ENCODE peak calls at places on chromosomes 1 and 21, in four cellular contexts. I is aorta, J is pancreas, F is dorsolateral prefrontal cortex. V is an unnamed sample.

GRCh38 chr1:13605159-13605558 is 21.5 kb downstream of the PDPN start:
- DNase-seq in I (peak), J (no peak), F (no peak), V (no peak)

GRCh38 chr21:42734323-42734971 is 81.0 kb downstream of the PDE9A start:
- DNase-seq in I (no peak), J (no peak), F (peak), V (no peak)

GRCh38 chr1:33880298-33880697 is 16.4 kb downstream of the HMGB4 start:
- DNase-seq in I (no peak), J (no peak), F (no peak), V (no peak)

GRCh38 chr1:95309031-95309459 is 75.0 kb downstream of the RWDD3 start:
- DNase-seq in I (no peak), J (no peak), F (no peak), V (no peak)

GRCh38 chr1:225949041-225949440 is 8.0 kb upstream of the LEFTY2 start:
- DNase-seq in I (peak), J (no peak), F (no peak), V (no peak)

GRCh38 chr1:223479718-223480425 is 86.7 kb downstream of the CCDC185 start:
- DNase-seq in I (no peak), J (no peak), F (no peak), V (no peak)

GRCh38 chr1:241990040-241990439 is 8.9 kb downstream of the MAP1LC3C start:
- DNase-seq in I (peak), J (peak), F (peak), V (peak)

GRCh38 chr1:119653135-119653838 is 5.2 kb upstream of the ZNF697 start:
- DNase-seq in I (no peak), J (no peak), F (no peak), V (no peak)

GRCh38 chr1:119228318-119228717 is 87.9 kb upstream of the WARS2 start:
- DNase-seq in I (no peak), J (no peak), F (no peak), V (no peak)

GRCh38 chr1:111739984-111740765 is 980 bp upstream of the INKA2 start:
- DNase-seq in I (peak), J (peak), F (peak), V (peak)

GRCh38 chr1:110457206-110457605 is 6.3 kb downstream of the PROK1 start:
- DNase-seq in I (peak), J (no peak), F (no peak), V (peak)

GRCh38 chr1:207920481-207921050 is 9.6 kb upstream of the CD34 start:
- DNase-seq in I (no peak), J (no peak), F (no peak), V (no peak)

GRCh38 chr21:35529141-35529863 is 480.2 kb upstream of the RUNX1 start:
- DNase-seq in I (no peak), J (no peak), F (no peak), V (no peak)

GRCh38 chr1:239184581-239185244 is 201.7 kb upstream of the CHRM3 start:
- DNase-seq in I (no peak), J (no peak), F (no peak), V (no peak)

GRCh38 chr1:205172729-205173366 is 38.7 kb downstream of the DSTYK start:
- DNase-seq in I (no peak), J (no peak), F (no peak), V (no peak)

GRCh38 chr1:21312407-21312992 is 22.2 kb upstream of the ECE1 start:
- DNase-seq in I (no peak), J (no peak), F (no peak), V (no peak)

GRCh38 chr1:160997323-160998038 is 23.5 kb downstream of the F11R start:
- DNase-seq in I (no peak), J (peak), F (peak), V (peak)

GRCh38 chr1:160993544-160993943 is 27.4 kb downstream of the F11R start:
- DNase-seq in I (no peak), J (no peak), F (no peak), V (no peak)

GRCh38 chr1:161001068-161001467 is 19.9 kb downstream of the F11R start:
- DNase-seq in I (no peak), J (no peak), F (no peak), V (no peak)

GRCh38 chr1:160999376-160999775 is 21.6 kb downstream of the F11R start:
- DNase-seq in I (no peak), J (no peak), F (no peak), V (no peak)

DNA sequence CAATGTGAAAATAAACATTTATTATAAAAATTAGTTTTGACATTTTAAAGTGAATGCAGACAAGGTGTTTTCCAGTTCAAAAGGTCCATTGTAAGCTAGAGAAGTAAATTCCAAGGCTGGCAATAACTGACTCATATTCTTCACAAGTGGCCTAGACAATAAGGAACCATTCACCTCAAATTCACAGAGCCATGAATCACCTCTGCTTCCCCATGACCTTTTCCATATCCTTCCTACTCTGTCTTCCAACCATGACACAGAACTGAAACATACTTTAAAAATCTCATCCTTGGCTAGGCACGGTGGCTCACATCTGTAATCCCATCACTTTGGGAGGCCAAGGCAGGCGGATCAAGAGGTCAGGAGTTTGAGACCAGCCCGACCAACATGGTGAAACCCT is 24.8 kb downstream of the F11R start:
- DNase-seq in I (no peak), J (no peak), F (no peak), V (no peak)
- H3K27ac ChIP-seq in I (no peak), J (no peak), F (no peak), V (no peak)

DNA sequence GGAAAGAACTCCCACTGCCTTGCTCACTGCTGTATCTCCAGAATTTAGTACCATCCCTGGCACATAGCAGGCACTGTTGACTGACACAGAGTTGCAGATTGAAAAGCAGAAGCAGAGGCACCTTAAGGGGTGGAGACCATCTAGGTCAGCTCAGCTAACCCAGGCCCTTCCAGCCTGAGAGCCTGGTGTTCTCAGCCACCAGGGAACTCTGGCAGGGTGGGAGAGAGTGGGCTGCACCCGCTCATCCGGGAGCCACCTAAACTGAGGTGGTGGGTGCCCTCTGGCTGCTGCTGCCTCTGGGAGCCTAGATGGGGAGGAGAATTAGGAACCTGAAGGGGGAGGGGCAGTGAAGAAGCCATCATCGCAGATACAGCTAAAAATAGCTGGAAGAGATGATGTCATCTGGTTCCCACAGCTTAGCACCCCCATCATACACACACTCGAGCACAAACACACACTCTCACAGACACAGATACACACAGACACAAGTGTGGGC is 1.5 kb upstream of the TSPAN1 start:
- DNase-seq in I (peak), J (peak), F (peak), V (no peak)
- H3K27ac ChIP-seq in I (no peak), J (no peak), F (peak), V (peak)

GRCh38 chr1:81834921-81835698 is 34.4 kb downstream of the ADGRL2 start:
- DNase-seq in I (no peak), J (no peak), F (no peak), V (no peak)
- H3K27ac ChIP-seq in I (peak), J (no peak), F (no peak), V (no peak)

GRCh38 chr1:203410117-203410900 is 59.4 kb upstream of the FMOD start:
- DNase-seq in I (no peak), J (no peak), F (no peak), V (no peak)
- H3K27ac ChIP-seq in I (peak), J (no peak), F (peak), V (no peak)

DNA sequence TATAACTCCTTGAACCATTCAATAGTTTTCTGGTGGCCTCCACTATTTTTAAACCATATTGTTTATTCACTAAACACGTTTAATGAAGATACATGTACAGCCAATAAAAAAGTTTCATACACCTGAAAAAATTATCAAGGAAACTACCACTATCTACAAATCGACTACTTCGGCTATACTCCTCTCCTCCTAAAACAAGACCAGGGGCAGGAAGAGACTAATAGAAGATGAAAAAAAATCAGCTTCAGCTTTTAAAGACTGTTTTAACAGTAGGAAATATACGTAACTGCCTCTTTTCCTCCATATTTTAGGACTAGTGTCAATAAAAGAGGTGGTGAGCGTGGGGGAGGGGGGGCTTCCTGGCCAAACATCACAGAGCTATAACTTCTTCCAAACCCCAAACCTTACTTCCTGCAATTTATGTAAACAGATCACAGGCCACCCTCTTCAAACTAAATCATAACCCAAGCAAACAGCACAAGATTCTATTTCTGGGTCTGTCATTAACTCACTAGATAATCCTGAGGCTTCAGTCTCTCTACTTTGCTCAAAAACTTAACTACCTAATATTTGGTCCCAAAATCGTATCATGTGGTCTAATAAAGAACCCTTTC is 15.1 kb downstream of the FOXJ3 start:
- DNase-seq in I (no peak), J (no peak), F (no peak), V (no peak)
- H3K27ac ChIP-seq in I (no peak), J (no peak), F (peak), V (no peak)

DNA sequence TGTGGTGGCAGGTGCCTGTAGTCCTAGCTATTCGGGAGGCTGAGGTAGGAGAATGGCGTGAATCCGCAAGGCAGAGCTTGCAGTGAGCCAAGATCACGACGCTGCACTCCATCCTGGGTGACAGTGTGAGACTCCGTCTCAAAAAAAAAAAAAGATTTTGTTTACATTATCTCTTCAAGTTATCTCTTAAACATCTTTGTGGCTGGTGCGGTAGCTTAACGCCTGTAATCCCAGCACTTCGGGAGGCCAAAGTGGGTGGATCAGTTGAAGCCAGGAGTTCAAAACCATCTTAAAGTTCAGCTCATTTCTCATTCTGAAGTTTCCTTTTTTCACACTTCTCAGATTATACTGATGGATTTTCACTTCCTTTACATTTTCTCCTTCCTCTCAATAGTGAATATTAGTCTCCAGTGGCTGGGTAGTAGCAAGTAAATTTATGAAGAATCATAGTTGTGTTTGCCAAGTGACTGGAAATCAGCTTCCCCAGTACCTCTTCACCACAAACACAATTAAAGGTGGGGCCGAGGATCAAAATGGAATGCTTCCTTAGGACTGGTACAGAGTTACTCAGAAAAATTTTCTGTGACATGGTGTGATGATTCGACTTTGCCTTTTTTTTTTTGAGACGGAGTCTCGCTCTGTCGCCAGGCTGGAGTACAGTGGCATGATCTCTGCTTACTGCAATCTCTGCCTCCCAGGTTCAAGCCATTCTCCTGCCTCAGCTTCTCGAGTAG is 13.8 kb downstream of the PIP5K1A start:
- DNase-seq in I (no peak), J (no peak), F (no peak), V (no peak)
- H3K27ac ChIP-seq in I (no peak), J (no peak), F (no peak), V (no peak)

GRCh38 chr1:169708633-169709032 is 2.8 kb downstream of the SELL start:
- DNase-seq in I (no peak), J (no peak), F (no peak), V (no peak)

GRCh38 chr1:169707917-169708604 is 3.4 kb downstream of the SELL start:
- DNase-seq in I (no peak), J (no peak), F (no peak), V (no peak)

GRCh38 chr1:169712309-169712631 is 850 bp upstream of the SELL start:
- DNase-seq in I (no peak), J (no peak), F (no peak), V (no peak)

DNA sequence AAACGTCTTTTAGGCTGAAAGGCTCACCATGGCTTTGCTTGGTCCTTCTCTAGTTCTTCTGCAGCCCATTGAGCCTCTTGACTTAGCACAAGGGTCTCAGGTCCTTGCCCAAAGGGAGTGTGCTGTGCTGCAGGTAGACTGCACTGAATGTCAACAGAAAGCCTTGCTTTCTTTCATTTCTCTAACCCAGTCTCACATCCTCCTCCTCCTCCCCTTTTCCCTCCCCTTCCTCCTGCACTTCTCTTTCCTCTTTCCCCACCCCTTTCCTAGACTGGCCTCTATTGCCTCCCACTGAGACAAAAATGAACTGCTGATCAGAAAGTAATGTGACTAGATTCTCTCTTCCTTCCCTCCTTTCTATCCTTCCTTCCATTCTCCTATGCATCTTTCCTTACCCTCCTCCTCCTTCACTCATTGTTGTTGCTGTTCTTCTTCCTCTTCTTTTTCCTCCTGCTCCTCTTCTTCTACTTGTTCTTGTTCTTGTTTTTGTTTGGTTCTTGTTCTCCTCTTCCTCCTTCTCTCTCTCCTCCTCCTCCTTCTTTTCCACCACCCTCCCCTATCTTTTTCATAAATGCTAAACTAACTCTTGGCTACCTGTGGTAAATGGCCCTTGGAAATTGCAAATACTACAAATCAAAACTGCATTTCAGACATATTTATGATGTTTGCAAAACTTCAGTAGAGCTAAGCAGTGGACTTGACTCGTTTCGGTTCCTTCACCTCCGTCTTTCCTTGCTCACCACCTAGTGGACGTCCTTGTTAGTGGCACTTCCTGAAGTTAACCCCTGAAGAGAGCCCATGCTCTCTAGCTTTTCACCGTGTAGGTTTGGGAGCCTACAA is at the start of gene SELL:
- DNase-seq in I (no peak), J (no peak), F (peak), V (no peak)
- H3K27ac ChIP-seq in I (no peak), J (no peak), F (no peak), V (no peak)

DNA sequence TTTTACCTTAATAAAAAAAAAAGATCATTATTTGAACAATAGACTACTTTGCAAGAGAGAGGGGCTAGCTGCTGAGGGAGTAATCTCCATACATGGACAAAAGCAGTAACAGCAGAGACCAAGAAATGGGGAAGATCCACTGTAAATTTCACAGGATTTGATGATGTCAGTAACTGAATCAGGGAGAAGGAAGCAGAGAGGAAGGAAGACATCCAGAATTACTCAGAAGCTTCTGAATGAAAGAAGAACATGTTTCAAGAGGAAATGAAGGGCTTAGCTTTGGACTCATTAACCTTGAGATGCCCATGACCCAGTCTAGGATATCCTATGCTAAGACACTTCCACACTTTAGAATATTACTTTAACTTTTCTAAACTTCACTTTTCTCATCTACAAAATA is 60.4 kb downstream of the SLC44A5 start:
- DNase-seq in I (no peak), J (no peak), F (no peak), V (no peak)
- H3K27ac ChIP-seq in I (no peak), J (no peak), F (no peak), V (no peak)

V was measured in kidney.